ENCODE peak calls at places on chromosomes 3 and 15, in four cellular contexts. U is IMR-90, L is astrocyte of the spinal cord, H is GM23338. M is an unnamed sample.

GRCh38 chr15:38516636-38517035 is 48.0 kb downstream of the RASGRP1 start:
- DNase-seq in U (no peak), L (no peak), H (peak), M (no peak)

GRCh38 chr15:47548189-47548588 is 169.1 kb upstream of the SEMA6D start:
- DNase-seq in U (no peak), L (no peak), H (no peak), M (no peak)

GRCh38 chr3:157488144-157488543 is 15.1 kb downstream of the VEPH1 start:
- DNase-seq in U (no peak), L (no peak), H (no peak), M (no peak)

GRCh38 chr3:69081583-69082262 is 1.6 kb upstream of the UBA3 start:
- DNase-seq in U (no peak), L (no peak), H (peak), M (peak)

GRCh38 chr15:63488432-63488910 is 15.9 kb upstream of the USP3 start:
- DNase-seq in U (no peak), L (no peak), H (no peak), M (no peak)

GRCh38 chr3:170839518-170840100 is 30.4 kb downstream of the RPL22L1 start:
- DNase-seq in U (peak), L (peak), H (no peak), M (peak)

GRCh38 chr3:52039846-52040245 is 16.5 kb downstream of the DUSP7 start:
- DNase-seq in U (no peak), L (peak), H (no peak), M (no peak)

GRCh38 chr3:128276151-128276445 is 122.8 kb downstream of the EEFSEC start:
- DNase-seq in U (no peak), L (peak), H (no peak), M (no peak)

GRCh38 chr15:90872481-90873184 is 4.2 kb downstream of the FURIN start:
- DNase-seq in U (peak), L (peak), H (no peak), M (peak)

GRCh38 chr3:135218304-135218703 is 423.2 kb downstream of the EPHB1 start:
- DNase-seq in U (no peak), L (no peak), H (peak), M (no peak)

GRCh38 chr15:96462768-96463167 is 132.3 kb downstream of the NR2F2 start:
- DNase-seq in U (peak), L (no peak), H (no peak), M (peak)

GRCh38 chr15:60228619-60229018 is 169.2 kb downstream of the ANXA2 start:
- DNase-seq in U (no peak), L (no peak), H (no peak), M (no peak)

GRCh38 chr3:52056521-52056967 is at the start of gene DUSP7:
- DNase-seq in U (peak), L (peak), H (peak), M (peak)

GRCh38 chr15:100859970-100860828 is 19.4 kb upstream of the ALDH1A3 start:
- DNase-seq in U (no peak), L (no peak), H (no peak), M (no peak)

GRCh38 chr15:100860829-100861510 is 18.7 kb upstream of the ALDH1A3 start:
- DNase-seq in U (no peak), L (no peak), H (no peak), M (no peak)

GRCh38 chr15:100858294-100858693 is 21.3 kb upstream of the ALDH1A3 start:
- DNase-seq in U (no peak), L (no peak), H (no peak), M (no peak)

GRCh38 chr15:100853676-100854440 is 25.8 kb upstream of the ALDH1A3 start:
- DNase-seq in U (no peak), L (no peak), H (no peak), M (peak)

DNA sequence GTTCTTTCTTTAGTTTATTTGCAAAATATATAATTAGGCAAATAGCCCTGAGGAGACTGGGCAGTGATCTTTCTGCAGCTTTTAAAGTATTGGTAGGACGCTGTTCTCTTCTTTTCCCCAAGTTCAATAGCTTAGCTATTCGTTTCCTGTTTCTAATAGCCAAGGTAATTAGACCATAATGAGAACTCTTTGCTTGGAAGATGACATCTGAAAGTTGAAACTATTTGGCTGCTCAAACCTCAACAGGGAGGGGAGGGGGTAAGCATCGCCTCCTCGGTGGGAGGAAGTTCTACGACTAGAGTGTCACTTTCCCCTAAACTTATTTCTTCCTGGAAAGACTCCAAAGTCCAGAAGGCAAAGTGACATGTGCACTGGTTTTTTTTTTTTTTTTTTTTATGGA is 22.8 kb upstream of the ALDH1A3 start:
- DNase-seq in U (no peak), L (no peak), H (no peak), M (no peak)
- H3K4me3 ChIP-seq in U (no peak), L (no peak), H (no peak), M (no peak)

GRCh38 chr3:11422291-11422690 is 150.1 kb downstream of the ATG7 start:
- DNase-seq in U (no peak), L (no peak), H (no peak), M (no peak)

GRCh38 chr3:11424277-11424676 is 152.1 kb downstream of the ATG7 start:
- DNase-seq in U (no peak), L (no peak), H (no peak), M (no peak)

GRCh38 chr3:11423868-11424267 is 151.7 kb downstream of the ATG7 start:
- DNase-seq in U (no peak), L (no peak), H (peak), M (no peak)
- TF ChIP-seq CTCF in U (no peak), L (no peak), H (no peak), M (no peak)

DNA sequence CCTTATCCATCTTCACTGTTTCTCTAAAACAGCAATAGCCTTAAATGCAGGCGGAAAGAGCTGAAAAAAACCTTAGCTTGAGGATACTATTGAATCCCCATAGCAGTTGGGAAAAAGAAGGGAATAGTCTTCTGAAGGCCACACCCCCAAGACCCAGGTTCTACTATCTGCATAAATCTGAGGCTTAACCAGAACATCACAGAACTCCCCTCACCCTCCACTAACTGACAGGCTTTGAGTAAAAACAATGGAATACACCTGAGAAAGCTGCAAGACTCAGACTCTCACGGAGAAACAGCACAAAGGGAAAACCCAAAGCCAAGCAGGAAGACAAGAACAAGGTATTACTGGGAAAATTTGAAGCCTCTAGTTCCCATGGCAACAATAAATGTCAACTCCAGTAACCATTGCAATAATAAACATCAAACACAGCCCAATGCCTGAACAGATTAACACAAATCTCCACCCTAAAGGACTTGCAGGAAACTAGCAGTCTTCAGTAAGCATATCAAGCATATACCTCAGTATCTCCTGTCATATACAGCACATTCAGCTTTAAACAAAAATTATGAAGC is 56.4 kb downstream of the TMCC1 start:
- DNase-seq in U (peak), L (peak), H (peak), M (peak)
- H3K4me3 ChIP-seq in U (no peak), L (no peak), H (no peak), M (no peak)

GRCh38 chr3:153289334-153289808 is 127.3 kb downstream of the RAP2B start:
- DNase-seq in U (peak), L (no peak), H (no peak), M (peak)

GRCh38 chr3:153293222-153293621 is 131.2 kb downstream of the RAP2B start:
- DNase-seq in U (peak), L (peak), H (no peak), M (peak)

GRCh38 chr3:153290278-153291015 is 128.4 kb downstream of the RAP2B start:
- DNase-seq in U (no peak), L (no peak), H (no peak), M (peak)

GRCh38 chr3:153287017-153287416 is 125.0 kb downstream of the RAP2B start:
- DNase-seq in U (no peak), L (no peak), H (no peak), M (no peak)

GRCh38 chr3:153291052-153291689 is 129.1 kb downstream of the RAP2B start:
- DNase-seq in U (no peak), L (no peak), H (peak), M (peak)
- TF ChIP-seq CTCF in U (peak), L (peak), H (peak), M (peak)

GRCh38 chr3:42162462-42162861 is 71.3 kb downstream of the TRAK1 start:
- DNase-seq in U (no peak), L (no peak), H (no peak), M (no peak)
- H3K4me3 ChIP-seq in U (no peak), L (no peak), H (no peak), M (no peak)

GRCh38 chr3:120095226-120096165 is 1.2 kb upstream of the GSK3B start:
- DNase-seq in U (peak), L (peak), H (peak), M (peak)
- TF ChIP-seq CTCF in U (no peak), L (no peak), H (no peak), M (no peak)

GRCh38 chr3:197237897-197238296 is 60.5 kb downstream of the DLG1 start:
- DNase-seq in U (no peak), L (no peak), H (no peak), M (no peak)
- H3K4me3 ChIP-seq in U (no peak), L (no peak), H (no peak), M (no peak)

GRCh38 chr3:80767599-80767998 is 993.8 kb downstream of the GBE1 start:
- DNase-seq in U (no peak), L (no peak), H (peak), M (peak)
- TF ChIP-seq CTCF in U (no peak), L (no peak), H (peak), M (peak)

GRCh38 chr3:193777524-193777923 is 184.5 kb downstream of the OPA1 start:
- DNase-seq in U (no peak), L (no peak), H (no peak), M (no peak)
- H3K4me3 ChIP-seq in U (no peak), L (no peak), H (no peak), M (no peak)

M was measured in choroid plexus epithelial cell.